ENCODE peak calls at places on chromosome 12, in six cellular contexts. H is tibial artery, N is psoas muscle, D is prostate gland, A is astrocyte of the spinal cord, Q is fibroblast of mammary gland. O is an unnamed sample.

GRCh38 chr12:110768960-110769359 is 26.3 kb upstream of the PPP1CC start:
- DNase-seq in H (no peak), N (no peak), D (no peak), A (no peak), Q (no peak), O (no peak)

GRCh38 chr12:21073822-21074460 is 57.1 kb upstream of the SLCO1B1 start:
- DNase-seq in H (no peak), N (no peak), D (no peak), A (peak), Q (no peak), O (peak)

GRCh38 chr12:109734219-109735000 is 20.8 kb downstream of the FAM222A start:
- DNase-seq in H (peak), N (peak), D (no peak), A (no peak), Q (no peak), O (no peak)

GRCh38 chr12:127455347-127456265 is 811.4 kb upstream of the TMEM132C start:
- DNase-seq in H (no peak), N (no peak), D (no peak), A (no peak), Q (no peak), O (no peak)

GRCh38 chr12:94644141-94644575 is 6.2 kb downstream of the TMCC3 start:
- DNase-seq in H (no peak), N (peak), D (no peak), A (peak), Q (peak), O (no peak)

GRCh38 chr12:43294881-43295280 is 257.1 kb downstream of the ADAMTS20 start:
- DNase-seq in H (no peak), N (no peak), D (no peak), A (peak), Q (no peak), O (peak)

GRCh38 chr12:65813983-65814382 is 10.3 kb upstream of the HMGA2 start:
- DNase-seq in H (no peak), N (no peak), D (no peak), A (no peak), Q (no peak), O (no peak)

GRCh38 chr12:97794335-97794734 is 331.7 kb downstream of the RMST start:
- DNase-seq in H (no peak), N (no peak), D (no peak), A (no peak), Q (no peak), O (no peak)

GRCh38 chr12:2053675-2054070 is 886 bp downstream of the CACNA1C start:
- DNase-seq in H (peak), N (peak), D (no peak), A (no peak), Q (peak), O (no peak)

GRCh38 chr12:70508178-70508577 is 129.1 kb downstream of the PTPRB start:
- DNase-seq in H (no peak), N (no peak), D (no peak), A (no peak), Q (peak), O (no peak)

GRCh38 chr12:3698218-3698974 is 54.5 kb downstream of the CRACR2A start:
- DNase-seq in H (no peak), N (no peak), D (peak), A (peak), Q (peak), O (peak)

GRCh38 chr12:108616941-108617858 is 16.5 kb downstream of the SELPLG start:
- DNase-seq in H (no peak), N (no peak), D (no peak), A (no peak), Q (peak), O (no peak)

GRCh38 chr12:109027767-109028166 is 6.9 kb upstream of the SVOP start:
- DNase-seq in H (no peak), N (no peak), D (no peak), A (peak), Q (peak), O (no peak)

GRCh38 chr12:115946867-115947695 is 330.4 kb downstream of the MED13L start:
- DNase-seq in H (no peak), N (no peak), D (no peak), A (no peak), Q (no peak), O (no peak)
- TF ChIP-seq CTCF in H (no peak), N (peak), D (no peak), A (peak), Q (peak), O (peak)

GRCh38 chr12:22285871-22286270 is 48.6 kb downstream of the ST8SIA1 start:
- DNase-seq in H (no peak), N (no peak), D (no peak), A (no peak), Q (peak), O (no peak)

GRCh38 chr12:22284871-22285270 is 49.6 kb downstream of the ST8SIA1 start:
- DNase-seq in H (no peak), N (no peak), D (no peak), A (no peak), Q (no peak), O (no peak)

GRCh38 chr12:22287776-22288621 is 46.5 kb downstream of the ST8SIA1 start:
- DNase-seq in H (no peak), N (no peak), D (no peak), A (peak), Q (peak), O (no peak)

GRCh38 chr12:22287056-22287455 is 47.5 kb downstream of the ST8SIA1 start:
- DNase-seq in H (no peak), N (no peak), D (no peak), A (no peak), Q (peak), O (no peak)

DNA sequence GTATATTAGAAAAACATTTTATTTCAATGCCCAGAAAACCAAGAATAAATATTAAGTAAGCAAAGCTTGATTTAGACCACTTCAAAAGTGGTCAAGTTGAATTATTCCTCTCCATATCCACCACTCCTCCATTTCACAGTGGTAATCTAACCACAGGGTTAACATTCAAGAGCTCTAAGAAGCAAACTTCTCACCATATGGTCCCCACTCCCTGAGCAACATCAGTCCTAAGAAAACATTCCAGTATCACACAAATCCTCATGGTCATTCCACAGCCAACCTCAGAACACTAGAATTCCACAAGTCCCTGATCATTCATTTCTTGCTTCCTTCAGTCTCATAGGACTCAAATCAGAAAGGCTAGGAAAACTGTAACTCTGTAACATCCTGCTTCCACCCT is 47.9 kb downstream of the ST8SIA1 start:
- DNase-seq in H (no peak), N (no peak), D (no peak), A (peak), Q (peak), O (peak)
- H3K4me3 ChIP-seq in H (no peak), N (no peak), D (no peak), A (no peak), Q (no peak), O (no peak)

GRCh38 chr12:72282721-72283120 is 10.6 kb downstream of the TRHDE start:
- DNase-seq in H (no peak), N (no peak), D (no peak), A (peak), Q (peak), O (no peak)
- TF ChIP-seq CTCF in H (peak), N (peak), D (no peak), A (peak), Q (peak), O (peak)

GRCh38 chr12:53986686-53987180 is 1.8 kb downstream of the HOXC10 start:
- DNase-seq in H (no peak), N (peak), D (no peak), A (no peak), Q (no peak), O (no peak)

GRCh38 chr12:53987748-53988147 is 2.8 kb downstream of the HOXC10 start:
- DNase-seq in H (no peak), N (no peak), D (no peak), A (no peak), Q (no peak), O (no peak)

GRCh38 chr12:53990311-53991076 is 5.5 kb downstream of the HOXC10 start:
- DNase-seq in H (no peak), N (no peak), D (no peak), A (no peak), Q (peak), O (no peak)

GRCh38 chr12:53989227-53990113 is 4.5 kb downstream of the HOXC10 start:
- DNase-seq in H (no peak), N (no peak), D (peak), A (peak), Q (peak), O (no peak)

DNA sequence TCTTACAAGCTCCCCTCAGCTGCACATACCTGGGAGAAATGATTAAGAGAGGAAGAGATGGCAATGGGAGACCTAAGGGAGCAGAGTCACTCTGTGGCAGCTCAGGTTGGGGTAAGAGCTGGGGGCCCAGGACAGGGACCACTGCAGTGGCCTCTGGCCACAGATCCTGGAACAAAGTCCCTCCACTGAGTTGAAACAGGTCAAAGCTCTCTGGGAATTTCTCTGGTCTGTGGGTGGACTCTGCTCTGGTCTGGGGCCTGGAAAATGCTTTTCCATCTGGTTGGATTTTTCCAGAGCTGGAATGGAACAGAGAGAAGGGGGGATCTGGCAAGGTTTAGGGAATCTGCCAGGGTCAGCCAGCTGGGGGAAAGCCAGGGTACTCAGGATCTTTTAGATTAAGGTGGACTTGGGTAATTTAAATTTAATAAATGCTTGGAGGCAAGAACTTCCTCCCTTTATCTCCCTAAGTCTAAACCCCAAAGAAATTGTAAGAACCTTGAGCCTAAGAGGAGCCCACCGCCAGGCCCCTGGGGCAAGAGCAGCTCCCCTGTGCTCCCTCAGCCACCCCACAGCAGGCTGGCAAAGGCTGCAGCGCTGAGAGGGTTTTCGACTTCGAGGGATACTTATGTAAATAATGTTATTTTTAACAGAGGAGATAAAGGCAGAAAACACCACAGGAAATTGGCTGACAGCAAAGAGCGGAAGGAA is 3.7 kb downstream of the HOXC10 start:
- DNase-seq in H (no peak), N (peak), D (no peak), A (no peak), Q (no peak), O (no peak)
- H3K4me3 ChIP-seq in H (peak), N (peak), D (no peak), A (no peak), Q (no peak), O (no peak)

GRCh38 chr12:105587237-105587636 is 256.7 kb downstream of the C12orf75 start:
- DNase-seq in H (no peak), N (no peak), D (no peak), A (no peak), Q (no peak), O (no peak)

GRCh38 chr12:105588126-105588525 is 257.6 kb downstream of the C12orf75 start:
- DNase-seq in H (no peak), N (no peak), D (no peak), A (no peak), Q (no peak), O (no peak)

GRCh38 chr12:105595440-105595839 is 264.9 kb downstream of the C12orf75 start:
- DNase-seq in H (no peak), N (no peak), D (no peak), A (no peak), Q (no peak), O (no peak)

GRCh38 chr12:105590571-105590970 is 260.1 kb downstream of the C12orf75 start:
- DNase-seq in H (no peak), N (no peak), D (no peak), A (no peak), Q (peak), O (no peak)
- TF ChIP-seq CTCF in H (no peak), N (no peak), D (no peak), A (no peak), Q (no peak), O (no peak)

O was measured in astrocyte of the cerebellum.